ENCODE peak calls at places on chromosomes 7 and 10, in ten cellular contexts. I, H, G, Z, M, B, D, Q, E and A are unnamed samples.

GRCh38 chr10:75358121-75358520 is 43.4 kb downstream of the ZNF503 start:
- DNase-seq in I (no peak), H (no peak), G (no peak), Z (no peak), M (no peak), B (no peak), D (no peak), Q (no peak), E (no peak), A (no peak)

GRCh38 chr7:81690688-81691087 is 79.2 kb downstream of the HGF start:
- DNase-seq in I (no peak), H (no peak), G (no peak), Z (no peak), M (no peak), B (no peak), D (no peak), Q (no peak), E (no peak), A (no peak)

GRCh38 chr10:79376078-79376628 is 28.9 kb downstream of the PPIF start:
- DNase-seq in I (no peak), H (no peak), G (no peak), Z (no peak), M (peak; percentile 58), B (no peak), D (no peak), Q (peak; percentile 82), E (no peak), A (no peak)

GRCh38 chr7:106768324-106768751 is 96.7 kb upstream of the PIK3CG start:
- DNase-seq in I (no peak), H (no peak), G (no peak), Z (no peak), M (no peak), B (no peak), D (no peak), Q (no peak), E (no peak), A (no peak)

GRCh38 chr7:87480386-87480785 is 4.9 kb upstream of the ABCB4 start:
- DNase-seq in I (no peak), H (no peak), G (no peak), Z (no peak), M (no peak), B (no peak), D (no peak), Q (no peak), E (no peak), A (no peak)

GRCh38 chr7:46745700-46746090 is 824.6 kb upstream of the IGFBP3 start:
- DNase-seq in I (no peak), H (no peak), G (no peak), Z (peak; percentile 21), M (no peak), B (no peak), D (no peak), Q (no peak), E (no peak), A (no peak)

GRCh38 chr7:132292803-132293202 is 283.5 kb downstream of the PLXNA4 start:
- DNase-seq in I (no peak), H (no peak), G (no peak), Z (no peak), M (no peak), B (no peak), D (no peak), Q (peak; percentile 45), E (no peak), A (peak; percentile 1)

GRCh38 chr10:61882621-61883375 is 18.7 kb upstream of the ARID5B start:
- DNase-seq in I (no peak), H (no peak), G (no peak), Z (peak; percentile 58), M (no peak), B (no peak), D (no peak), Q (no peak), E (no peak), A (peak; percentile 32)

GRCh38 chr10:1199345-1199673 is 143.1 kb downstream of the WDR37 start:
- DNase-seq in I (no peak), H (no peak), G (no peak), Z (no peak), M (no peak), B (no peak), D (no peak), Q (peak; percentile 75), E (no peak), A (no peak)

GRCh38 chr7:50174948-50175347 is 81.9 kb upstream of the ZPBP start:
- DNase-seq in I (no peak), H (no peak), G (no peak), Z (no peak), M (no peak), B (no peak), D (no peak), Q (no peak), E (no peak), A (no peak)
- TF ChIP-seq POLR2A in I (no peak), H (no peak), G (no peak), Z (no peak), M (no peak), B (no peak), D (no peak), Q (no peak), E (no peak), A (no peak)

DNA sequence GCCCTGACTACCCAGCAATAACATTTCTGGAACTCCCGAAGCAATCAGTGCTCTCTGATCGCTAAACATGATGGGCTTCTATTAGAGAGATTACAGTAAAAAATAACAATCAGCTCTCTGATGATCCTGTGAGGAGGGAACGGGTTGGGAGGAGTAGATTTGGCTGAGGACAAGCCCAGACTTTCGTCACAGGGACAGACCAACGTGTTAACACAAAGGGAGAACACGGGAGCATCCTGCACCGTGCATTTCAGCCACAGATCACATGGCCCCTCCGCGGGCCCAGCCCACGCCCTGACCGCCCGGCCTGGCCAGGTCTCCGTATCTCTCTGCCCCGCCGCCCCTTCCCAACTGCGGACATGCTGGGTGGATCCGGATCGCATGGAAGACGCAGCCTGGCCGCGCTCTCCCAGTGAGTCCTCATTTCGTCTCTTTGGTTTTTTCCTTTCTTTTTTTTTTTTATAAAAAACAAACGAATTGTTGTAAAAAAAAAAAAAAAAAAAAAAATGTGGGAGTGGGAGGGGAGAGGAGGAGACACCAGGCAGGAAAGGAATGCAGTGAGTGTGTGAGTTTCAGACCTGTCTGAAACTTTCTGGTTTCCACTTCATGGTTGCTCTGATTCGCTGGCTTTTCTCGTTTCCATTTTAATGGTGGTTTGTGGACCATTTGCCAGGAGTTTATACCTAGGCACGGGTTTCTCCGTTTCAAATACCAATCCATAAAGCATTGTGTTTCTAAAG is 94.9 kb upstream of the AGBL3 start:
- DNase-seq in I (peak; percentile 88), H (no peak), G (no peak), Z (peak; percentile 92), M (no peak), B (peak; percentile 94), D (peak; percentile 62), Q (peak; percentile 95), E (no peak), A (peak; percentile 16)
- TF ChIP-seq POLR2A in I (peak; percentile 36), H (no peak), G (no peak), Z (no peak), M (no peak), B (peak; percentile 21), D (peak; percentile 58), Q (no peak), E (no peak), A (no peak)

DNA sequence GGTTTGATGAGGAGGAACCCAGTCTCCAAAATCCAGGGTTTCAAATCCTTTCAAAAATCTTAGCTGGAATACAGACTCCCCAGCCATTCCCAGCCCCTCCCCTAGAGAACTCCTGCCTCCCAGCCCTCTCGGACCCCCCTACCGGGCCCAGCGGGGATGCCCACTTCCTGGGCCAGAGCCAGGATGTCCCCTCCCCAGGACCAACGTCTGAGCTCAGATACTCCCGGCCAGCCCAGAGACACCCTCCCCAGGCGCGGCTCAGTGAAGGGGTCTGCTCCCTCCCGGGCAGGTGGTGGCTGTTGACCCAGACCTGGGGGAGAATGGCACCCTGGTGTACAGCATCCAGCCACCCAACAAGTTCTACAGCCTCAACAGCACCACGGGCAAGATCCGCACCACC is 17.8 kb downstream of the C10orf105 start:
- DNase-seq in I (no peak), H (no peak), G (no peak), Z (no peak), M (no peak), B (no peak), D (no peak), Q (no peak), E (no peak), A (no peak)
- TF ChIP-seq POLR2A in I (no peak), H (no peak), G (no peak), Z (no peak), M (no peak), B (no peak), D (no peak), Q (no peak), E (no peak), A (no peak)

GRCh38 chr10:100374137-100374655 is 27.2 kb downstream of the SCD start:
- DNase-seq in I (no peak), H (no peak), G (no peak), Z (no peak), M (no peak), B (no peak), D (no peak), Q (no peak), E (no peak), A (no peak)

GRCh38 chr10:100370561-100370975 is 23.5 kb downstream of the SCD start:
- DNase-seq in I (no peak), H (no peak), G (no peak), Z (peak; percentile 27), M (no peak), B (peak; percentile 72), D (peak; percentile 47), Q (no peak), E (peak; percentile 84), A (peak; percentile 89)

GRCh38 chr10:100373298-100374136 is 26.5 kb downstream of the SCD start:
- DNase-seq in I (peak; percentile 96), H (peak; percentile 77), G (peak; percentile 85), Z (peak; percentile 99), M (peak; percentile 98), B (peak; percentile 100), D (peak; percentile 97), Q (peak; percentile 99), E (peak; percentile 99), A (peak; percentile 98)

GRCh38 chr10:100370976-100371706 is 24.1 kb downstream of the SCD start:
- DNase-seq in I (peak; percentile 62), H (no peak), G (no peak), Z (peak; percentile 87), M (peak; percentile 84), B (peak; percentile 93), D (peak; percentile 73), Q (peak; percentile 96), E (peak; percentile 74), A (peak; percentile 87)

DNA sequence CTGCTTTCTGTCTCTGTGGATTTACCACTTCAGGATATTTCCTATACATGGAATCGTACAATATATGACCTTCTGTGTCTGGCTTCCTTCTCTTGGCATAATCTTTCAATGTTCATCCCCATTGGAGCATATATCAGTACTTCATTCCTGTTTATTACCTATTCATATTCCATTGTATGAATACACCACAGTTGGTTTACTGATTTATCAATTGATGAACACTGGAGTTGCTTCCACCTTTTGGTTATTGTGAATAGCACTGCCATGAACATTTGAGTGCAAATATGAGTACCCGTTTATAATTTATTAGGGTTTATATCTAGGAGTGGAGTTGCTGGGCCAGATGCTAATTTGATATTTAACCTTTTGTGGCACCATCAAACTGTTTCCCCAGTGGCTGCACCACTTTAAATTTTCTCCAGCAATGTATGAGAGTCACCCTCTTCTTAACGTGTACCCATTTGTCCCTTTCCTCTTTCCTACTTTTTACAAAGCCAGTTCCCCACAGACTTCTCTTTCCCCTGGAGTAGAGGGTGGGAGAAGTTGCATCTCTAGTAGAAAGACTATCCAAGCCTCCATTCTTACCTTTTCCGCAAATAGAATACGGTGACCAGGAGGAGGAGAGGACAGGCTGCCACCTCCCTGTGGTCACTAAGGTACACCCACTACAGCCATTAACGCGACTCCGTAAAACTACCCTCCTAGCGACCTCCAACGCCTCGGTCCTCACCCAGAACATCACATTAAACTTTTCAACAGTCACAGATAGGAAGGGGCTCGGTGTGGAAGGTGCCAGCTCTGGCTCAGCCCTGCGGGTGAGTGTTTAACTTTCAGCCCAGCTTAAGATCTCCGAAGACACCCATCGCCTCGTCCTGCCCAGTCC is 25.6 kb downstream of the SCD start:
- DNase-seq in I (no peak), H (no peak), G (no peak), Z (no peak), M (no peak), B (no peak), D (no peak), Q (no peak), E (no peak), A (no peak)
- TF ChIP-seq POLR2A in I (no peak), H (no peak), G (no peak), Z (peak; percentile 82), M (no peak), B (peak; percentile 33), D (no peak), Q (no peak), E (no peak), A (no peak)